ENCODE peak calls at places on chromosomes 7 and 10, in seven cellular contexts. One of them, this sample, is unnamed.

GRCh38 chr7:7922684-7923385 is 45.8 kb upstream of the GLCCI1 start:
- DNase-seq in adipocyte: no peak
- DNase-seq in ovary: no peak
- DNase-seq in uterus: no peak
- DNase-seq in astrocyte of the spinal cord: no peak
- DNase-seq in SK-N-SH: no peak
- DNase-seq in upper lobe of right lung: no peak
- DNase-seq in this sample: no peak

GRCh38 chr7:138455609-138456008 is 4.5 kb upstream of the TRIM24 start:
- DNase-seq in adipocyte: no peak
- DNase-seq in ovary: no peak
- DNase-seq in uterus: no peak
- DNase-seq in astrocyte of the spinal cord: no peak
- DNase-seq in SK-N-SH: no peak
- DNase-seq in upper lobe of right lung: no peak
- DNase-seq in this sample: no peak

GRCh38 chr7:20330797-20331230 is at the start of gene ITGB8:
- DNase-seq in adipocyte: peak
- DNase-seq in ovary: no peak
- DNase-seq in uterus: peak
- DNase-seq in astrocyte of the spinal cord: no peak
- DNase-seq in SK-N-SH: peak
- DNase-seq in upper lobe of right lung: no peak
- DNase-seq in this sample: no peak

GRCh38 chr10:27661511-27662286 is 83.9 kb downstream of the MKX start:
- DNase-seq in adipocyte: no peak
- DNase-seq in ovary: no peak
- DNase-seq in uterus: no peak
- DNase-seq in astrocyte of the spinal cord: peak
- DNase-seq in SK-N-SH: no peak
- DNase-seq in upper lobe of right lung: no peak
- DNase-seq in this sample: no peak

GRCh38 chr10:117159390-117159789 is 21.3 kb upstream of the VAX1 start:
- DNase-seq in adipocyte: no peak
- DNase-seq in ovary: no peak
- DNase-seq in uterus: no peak
- DNase-seq in astrocyte of the spinal cord: no peak
- DNase-seq in SK-N-SH: no peak
- DNase-seq in upper lobe of right lung: no peak
- DNase-seq in this sample: no peak

GRCh38 chr7:116216956-116217570 is 6.7 kb downstream of the TES start:
- DNase-seq in adipocyte: no peak
- DNase-seq in ovary: no peak
- DNase-seq in uterus: no peak
- DNase-seq in astrocyte of the spinal cord: no peak
- DNase-seq in SK-N-SH: no peak
- DNase-seq in upper lobe of right lung: no peak
- DNase-seq in this sample: peak

GRCh38 chr10:129993621-129994020 is 29.5 kb upstream of the EBF3 start:
- DNase-seq in adipocyte: peak
- DNase-seq in ovary: no peak
- DNase-seq in uterus: no peak
- DNase-seq in astrocyte of the spinal cord: no peak
- DNase-seq in SK-N-SH: no peak
- DNase-seq in upper lobe of right lung: no peak
- DNase-seq in this sample: no peak

GRCh38 chr7:73701357-73701995 is 18.0 kb downstream of the STX1A start:
- DNase-seq in adipocyte: peak
- DNase-seq in ovary: peak
- DNase-seq in uterus: no peak
- DNase-seq in astrocyte of the spinal cord: peak
- DNase-seq in SK-N-SH: peak
- DNase-seq in upper lobe of right lung: no peak
- DNase-seq in this sample: peak

GRCh38 chr7:87091487-87092066 is 32.1 kb upstream of the ELAPOR2 start:
- DNase-seq in adipocyte: no peak
- DNase-seq in ovary: no peak
- DNase-seq in uterus: no peak
- DNase-seq in astrocyte of the spinal cord: no peak
- DNase-seq in SK-N-SH: no peak
- DNase-seq in upper lobe of right lung: no peak
- DNase-seq in this sample: no peak

GRCh38 chr7:51141451-51141971 is 175.1 kb downstream of the COBL start:
- DNase-seq in adipocyte: peak
- DNase-seq in ovary: no peak
- DNase-seq in uterus: no peak
- DNase-seq in astrocyte of the spinal cord: peak
- DNase-seq in SK-N-SH: no peak
- DNase-seq in upper lobe of right lung: no peak
- DNase-seq in this sample: peak

GRCh38 chr10:688621-689426 is 644 bp downstream of the DIP2C start:
- DNase-seq in adipocyte: peak
- DNase-seq in ovary: peak
- DNase-seq in uterus: no peak
- DNase-seq in astrocyte of the spinal cord: peak
- DNase-seq in SK-N-SH: peak
- DNase-seq in upper lobe of right lung: no peak
- DNase-seq in this sample: peak

GRCh38 chr7:95989301-95989700 is 216.9 kb downstream of the DYNC1I1 start:
- DNase-seq in adipocyte: no peak
- DNase-seq in ovary: no peak
- DNase-seq in uterus: no peak
- DNase-seq in astrocyte of the spinal cord: no peak
- DNase-seq in SK-N-SH: no peak
- DNase-seq in upper lobe of right lung: no peak
- DNase-seq in this sample: no peak

GRCh38 chr7:150385240-150385830 is 6.2 kb downstream of the ZNF775 start:
- DNase-seq in adipocyte: no peak
- DNase-seq in ovary: peak
- DNase-seq in uterus: no peak
- DNase-seq in astrocyte of the spinal cord: no peak
- DNase-seq in SK-N-SH: peak
- DNase-seq in upper lobe of right lung: peak
- DNase-seq in this sample: no peak

GRCh38 chr10:70296406-70296899 is 12.6 kb upstream of the NPFFR1 start:
- DNase-seq in adipocyte: peak
- DNase-seq in ovary: peak
- DNase-seq in uterus: peak
- DNase-seq in astrocyte of the spinal cord: peak
- DNase-seq in SK-N-SH: peak
- DNase-seq in upper lobe of right lung: peak
- DNase-seq in this sample: peak

GRCh38 chr7:139231513-139232376 is 708 bp downstream of the UBN2 start:
- DNase-seq in adipocyte: peak
- DNase-seq in ovary: peak
- DNase-seq in uterus: peak
- DNase-seq in astrocyte of the spinal cord: no peak
- DNase-seq in SK-N-SH: peak
- DNase-seq in upper lobe of right lung: peak
- DNase-seq in this sample: peak

GRCh38 chr7:54987772-54988171 is 31.0 kb upstream of the EGFR start:
- DNase-seq in adipocyte: no peak
- DNase-seq in ovary: no peak
- DNase-seq in uterus: no peak
- DNase-seq in astrocyte of the spinal cord: no peak
- DNase-seq in SK-N-SH: no peak
- DNase-seq in upper lobe of right lung: no peak
- DNase-seq in this sample: peak

GRCh38 chr7:116689787-116690186 is 17.8 kb downstream of the MET start:
- DNase-seq in adipocyte: no peak
- DNase-seq in ovary: no peak
- DNase-seq in uterus: no peak
- DNase-seq in astrocyte of the spinal cord: peak
- DNase-seq in SK-N-SH: no peak
- DNase-seq in upper lobe of right lung: peak
- DNase-seq in this sample: no peak

GRCh38 chr10:93438796-93439253 is 43.3 kb downstream of the MYOF start:
- DNase-seq in adipocyte: no peak
- DNase-seq in ovary: peak
- DNase-seq in uterus: peak
- DNase-seq in astrocyte of the spinal cord: no peak
- DNase-seq in SK-N-SH: no peak
- DNase-seq in upper lobe of right lung: peak
- DNase-seq in this sample: no peak

GRCh38 chr10:10198388-10198787 is 819.3 kb upstream of the CELF2 start:
- DNase-seq in adipocyte: no peak
- DNase-seq in ovary: no peak
- DNase-seq in uterus: no peak
- DNase-seq in astrocyte of the spinal cord: no peak
- DNase-seq in SK-N-SH: no peak
- DNase-seq in upper lobe of right lung: no peak
- DNase-seq in this sample: no peak

GRCh38 chr10:21500578-21500910 is 24.9 kb downstream of the SKIDA1 start:
- DNase-seq in adipocyte: no peak
- DNase-seq in ovary: no peak
- DNase-seq in uterus: no peak
- DNase-seq in astrocyte of the spinal cord: no peak
- DNase-seq in SK-N-SH: no peak
- DNase-seq in upper lobe of right lung: no peak
- DNase-seq in this sample: no peak
- H3K4me3 ChIP-seq in adipocyte: no peak
- H3K4me3 ChIP-seq in ovary: no peak
- H3K4me3 ChIP-seq in uterus: no peak
- H3K4me3 ChIP-seq in astrocyte of the spinal cord: no peak
- H3K4me3 ChIP-seq in SK-N-SH: no peak
- H3K4me3 ChIP-seq in upper lobe of right lung: peak
- H3K4me3 ChIP-seq in this sample: peak

DNA sequence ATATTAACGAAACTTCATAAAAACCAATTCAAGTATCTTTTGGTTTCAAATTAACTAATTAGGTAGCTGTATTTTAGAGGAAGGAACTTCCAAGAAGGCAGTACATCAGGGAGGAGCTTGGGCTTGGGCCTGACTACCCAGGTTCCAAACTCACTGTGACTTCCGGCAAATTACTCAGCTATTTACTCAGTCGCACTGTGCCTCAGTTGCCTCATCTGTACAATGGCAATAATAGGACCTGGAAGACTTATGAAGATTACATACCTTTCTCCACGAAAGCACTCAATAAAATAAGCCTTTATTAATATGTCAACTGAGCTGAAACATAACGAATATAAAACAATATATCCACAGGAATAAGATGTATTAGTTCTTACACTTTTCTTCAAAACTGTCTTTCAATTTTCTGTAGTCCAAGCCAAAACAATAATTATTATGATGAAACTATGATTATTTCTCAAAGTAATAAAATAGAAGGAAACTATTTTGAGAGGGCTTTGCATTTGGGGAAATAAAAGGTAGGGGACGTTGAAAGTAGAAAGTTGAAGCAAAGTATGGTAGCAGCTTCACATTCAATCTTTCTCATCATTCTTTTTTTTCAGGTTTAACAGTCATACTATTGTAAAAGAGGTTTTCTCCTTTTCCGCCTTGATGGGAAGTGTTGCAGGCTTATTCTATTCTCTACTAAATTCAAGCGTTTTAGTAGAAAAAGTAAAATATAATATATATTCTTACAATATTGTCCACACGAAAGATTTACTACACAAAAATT is 10.5 kb upstream of the EBLN1 start:
- DNase-seq in adipocyte: no peak
- DNase-seq in ovary: no peak
- DNase-seq in uterus: no peak
- DNase-seq in astrocyte of the spinal cord: no peak
- DNase-seq in SK-N-SH: no peak
- DNase-seq in upper lobe of right lung: no peak
- DNase-seq in this sample: no peak
- H3K4me3 ChIP-seq in adipocyte: peak
- H3K4me3 ChIP-seq in ovary: peak
- H3K4me3 ChIP-seq in uterus: peak
- H3K4me3 ChIP-seq in astrocyte of the spinal cord: peak
- H3K4me3 ChIP-seq in SK-N-SH: peak
- H3K4me3 ChIP-seq in upper lobe of right lung: peak
- H3K4me3 ChIP-seq in this sample: peak

GRCh38 chr7:120856621-120857352 is 1.2 kb downstream of the TSPAN12 start:
- DNase-seq in adipocyte: peak
- DNase-seq in ovary: peak
- DNase-seq in uterus: peak
- DNase-seq in astrocyte of the spinal cord: peak
- DNase-seq in SK-N-SH: peak
- DNase-seq in upper lobe of right lung: peak
- DNase-seq in this sample: peak
- H3K4me3 ChIP-seq in adipocyte: peak
- H3K4me3 ChIP-seq in ovary: peak
- H3K4me3 ChIP-seq in uterus: peak
- H3K4me3 ChIP-seq in astrocyte of the spinal cord: peak
- H3K4me3 ChIP-seq in SK-N-SH: peak
- H3K4me3 ChIP-seq in upper lobe of right lung: peak
- H3K4me3 ChIP-seq in this sample: peak

GRCh38 chr7:158067931-158068482 is 519.6 kb downstream of the PTPRN2 start:
- DNase-seq in adipocyte: no peak
- DNase-seq in ovary: no peak
- DNase-seq in uterus: no peak
- DNase-seq in astrocyte of the spinal cord: no peak
- DNase-seq in SK-N-SH: no peak
- DNase-seq in upper lobe of right lung: peak
- DNase-seq in this sample: no peak
- H3K4me3 ChIP-seq in adipocyte: no peak
- H3K4me3 ChIP-seq in ovary: no peak
- H3K4me3 ChIP-seq in uterus: no peak
- H3K4me3 ChIP-seq in astrocyte of the spinal cord: no peak
- H3K4me3 ChIP-seq in SK-N-SH: no peak
- H3K4me3 ChIP-seq in upper lobe of right lung: no peak
- H3K4me3 ChIP-seq in this sample: no peak

DNA sequence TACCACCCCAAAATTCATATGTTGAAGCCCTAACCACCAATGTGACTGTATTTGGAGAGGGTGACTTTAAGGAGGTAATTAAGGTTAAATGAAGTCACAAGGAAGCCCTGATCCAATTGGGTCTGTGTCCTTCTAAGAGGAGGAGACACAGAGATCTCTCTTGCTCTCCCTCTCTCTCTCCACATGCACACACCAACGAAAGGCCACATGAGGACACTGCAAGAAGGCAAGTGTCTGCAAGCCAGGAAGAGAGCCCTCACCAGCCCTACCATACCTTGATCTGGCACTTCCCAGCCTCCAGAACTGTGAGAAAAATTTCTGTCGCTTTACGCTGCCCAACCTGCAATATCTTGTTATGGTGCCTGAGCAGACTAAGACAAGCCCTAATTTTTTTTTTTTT is 56.0 kb upstream of the NEBL start:
- DNase-seq in adipocyte: no peak
- DNase-seq in ovary: no peak
- DNase-seq in uterus: no peak
- DNase-seq in astrocyte of the spinal cord: no peak
- DNase-seq in SK-N-SH: no peak
- DNase-seq in upper lobe of right lung: no peak
- DNase-seq in this sample: no peak
- H3K4me3 ChIP-seq in adipocyte: no peak
- H3K4me3 ChIP-seq in ovary: no peak
- H3K4me3 ChIP-seq in uterus: no peak
- H3K4me3 ChIP-seq in astrocyte of the spinal cord: no peak
- H3K4me3 ChIP-seq in SK-N-SH: no peak
- H3K4me3 ChIP-seq in upper lobe of right lung: no peak
- H3K4me3 ChIP-seq in this sample: no peak

This sample was measured in fibroblast of villous mesenchyme.